ENCODE peak calls at places on chromosome 11, in four cellular contexts. S is activated CD8-positive, alpha-beta T cell treated with anti-CD3 and anti-CD28 coated beads for 36 hours; L is GM20000; U is osteocyte. K is an unnamed sample.

GRCh38 chr11:1119282-1120146 is 38.2 kb upstream of the MUC5AC start:
- DNase-seq in S (no peak), L (no peak), U (peak; percentile 81), K (no peak)

GRCh38 chr11:15625691-15626090 is 511.0 kb downstream of the INSC start:
- DNase-seq in U (no peak), S (no peak), L (no peak), K (no peak)

GRCh38 chr11:119509277-119509841 is 86.4 kb upstream of the THY1 start:
- DNase-seq in U (no peak), L (no peak), S (peak; percentile 10), K (no peak)

GRCh38 chr11:72378704-72379383 is 55.5 kb downstream of the CLPB start:
- DNase-seq in S (no peak), U (no peak), L (no peak), K (no peak)

GRCh38 chr11:134581966-134582787 is 170.1 kb upstream of the B3GAT1 start:
- DNase-seq in U (no peak), L (no peak), S (no peak), K (no peak)

GRCh38 chr11:76077575-76078150 is 128.6 kb downstream of the WNT11 start:
- DNase-seq in S (no peak), L (no peak), U (no peak), K (no peak)

GRCh38 chr11:65246506-65246905 is 15.3 kb upstream of the POLA2 start:
- DNase-seq in U (no peak), L (no peak), S (no peak), K (no peak)

GRCh38 chr11:46350695-46351094 is 3.4 kb downstream of the DGKZ start:
- DNase-seq in L (no peak), S (no peak), U (no peak), K (no peak)

GRCh38 chr11:11427185-11427944 is 74.3 kb upstream of the CSNK2A3 start:
- DNase-seq in S (no peak), L (no peak), U (no peak), K (no peak)

GRCh38 chr11:60221706-60222105 is 21.2 kb downstream of the MS4A4E start:
- DNase-seq in S (no peak), L (no peak), U (no peak), K (no peak)

GRCh38 chr11:74418509-74418895 is 20.3 kb upstream of the PGM2L1 start:
- DNase-seq in S (no peak), U (no peak), L (no peak), K (no peak)

GRCh38 chr11:36131719-36132349 is 157.4 kb downstream of the COMMD9 start:
- DNase-seq in U (no peak), S (peak; percentile 34), L (peak; percentile 52), K (peak; percentile 45)

GRCh38 chr11:72745511-72745910 is 6.7 kb downstream of the ARAP1 start:
- DNase-seq in S (no peak), U (no peak), L (no peak), K (no peak)

GRCh38 chr11:46489668-46490560 is 98.3 kb upstream of the CHRM4 start:
- DNase-seq in L (peak; percentile 53), U (no peak), S (peak; percentile 54), K (peak; percentile 55)

GRCh38 chr11:90646266-90646665 is 423.4 kb upstream of the CHORDC1 start:
- DNase-seq in L (no peak), U (no peak), S (no peak), K (no peak)

GRCh38 chr11:33930317-33931021 is 38.6 kb upstream of the LMO2 start:
- DNase-seq in S (no peak), L (no peak), U (no peak), K (no peak)

GRCh38 chr11:64268687-64269379 is 15.6 kb downstream of the BAD start:
- DNase-seq in U (no peak), S (peak; percentile 76), L (no peak), K (peak; percentile 52)

GRCh38 chr11:67197606-67198005 is 68.7 kb upstream of the GRK2 start:
- DNase-seq in S (no peak), U (no peak), L (no peak), K (no peak)

GRCh38 chr11:32259641-32260081 is 168.8 kb downstream of the RCN1 start:
- DNase-seq in S (peak; percentile 18), L (peak; percentile 32), U (no peak), K (peak; percentile 36)

GRCh38 chr11:102794382-102794781 is 3.6 kb downstream of the MMP1 start:
- DNase-seq in S (peak; percentile 60), U (no peak), L (peak; percentile 52), K (peak; percentile 33)

GRCh38 chr11:27370374-27370773 is 7.4 kb upstream of the CCDC34 start:
- DNase-seq in U (no peak), S (no peak), L (no peak), K (no peak)

GRCh38 chr11:2810401-2811205 is 75.0 kb downstream of the CDKN1C start:
- DNase-seq in U (no peak), L (no peak), S (no peak), K (no peak)

GRCh38 chr11:32438883-32439487 is 3.6 kb upstream of the WT1 start:
- DNase-seq in S (no peak), U (peak; percentile 74), L (peak; percentile 18), K (no peak)

GRCh38 chr11:88626216-88626615 is 288.7 kb upstream of the CTSC start:
- DNase-seq in S (no peak), L (no peak), U (no peak), K (no peak)

GRCh38 chr11:86749376-86749775 is 51.0 kb upstream of the PRSS23 start:
- DNase-seq in L (no peak), S (no peak), U (no peak), K (no peak)

GRCh38 chr11:62413060-62413696 is 5.7 kb upstream of the SCGB1A1 start:
- DNase-seq in S (no peak), U (no peak), L (no peak), K (no peak)

GRCh38 chr11:124835918-124836317 is 29.3 kb upstream of the ROBO3 start:
- DNase-seq in U (no peak), L (no peak), S (no peak), K (no peak)

GRCh38 chr11:124839051-124839971 is 25.9 kb upstream of the ROBO3 start:
- DNase-seq in U (peak; percentile 77), L (no peak), S (peak; percentile 29), K (peak; percentile 18)

GRCh38 chr11:124834526-124835190 is 30.6 kb upstream of the ROBO3 start:
- DNase-seq in S (no peak), L (no peak), U (no peak), K (no peak)

GRCh38 chr11:124839972-124840621 is 25.1 kb upstream of the ROBO3 start:
- DNase-seq in L (no peak), S (no peak), U (no peak), K (no peak)

GRCh38 chr11:124837491-124837856 is 27.8 kb upstream of the ROBO3 start:
- DNase-seq in U (peak; percentile 53), S (peak; percentile 19), L (peak; percentile 69), K (peak; percentile 44)
- TF ChIP-seq CTCF in U (peak; percentile 27), S (peak; percentile 32), L (peak; percentile 41), K (peak; percentile 69)

DNA sequence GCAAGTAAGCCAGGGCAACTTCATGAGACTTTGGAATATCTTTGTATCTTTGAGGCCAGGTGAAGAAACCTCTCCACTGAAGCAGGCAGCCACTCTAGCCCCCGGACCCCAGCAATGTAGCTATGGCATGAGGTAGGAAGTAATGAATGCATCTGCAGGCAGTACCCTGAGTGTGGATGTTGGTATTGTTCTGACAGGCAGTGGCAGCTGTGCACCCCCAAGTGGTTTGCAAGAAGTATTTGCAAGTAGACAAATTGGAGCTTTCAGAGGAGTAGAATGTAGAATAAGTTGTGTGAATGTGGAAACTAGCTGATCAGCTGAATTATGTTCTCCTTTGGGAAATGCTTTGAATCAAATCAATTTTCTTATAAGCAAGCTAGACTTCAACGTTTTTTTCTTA is 194.4 kb upstream of the PGR start:
- DNase-seq in U (no peak), S (no peak), L (no peak), K (no peak)
- TF ChIP-seq CTCF in U (no peak), S (no peak), L (no peak), K (no peak)

GRCh38 chr11:131042041-131042390 is 125.7 kb upstream of the SNX19 start:
- DNase-seq in L (no peak), U (no peak), S (no peak), K (no peak)

GRCh38 chr11:131037873-131038272 is 121.6 kb upstream of the SNX19 start:
- DNase-seq in U (no peak), S (no peak), L (no peak), K (no peak)

GRCh38 chr11:131036544-131036943 is 120.3 kb upstream of the SNX19 start:
- DNase-seq in S (no peak), L (no peak), U (no peak), K (no peak)

GRCh38 chr11:131041331-131042040 is 125.2 kb upstream of the SNX19 start:
- DNase-seq in S (no peak), L (no peak), U (no peak), K (no peak)

GRCh38 chr11:131038597-131038996 is 122.3 kb upstream of the SNX19 start:
- DNase-seq in U (no peak), L (peak; percentile 20), S (no peak), K (peak; percentile 23)
- TF ChIP-seq CTCF in U (peak; percentile 30), L (peak; percentile 31), S (no peak), K (no peak)

GRCh38 chr11:112296044-112296443 is 35.4 kb upstream of the PLET1 start:
- DNase-seq in S (no peak), L (no peak), U (no peak), K (no peak)
- TF ChIP-seq CTCF in S (no peak), L (no peak), U (no peak), K (no peak)

GRCh38 chr11:57546869-57547518 is 9.6 kb downstream of the SMTNL1 start:
- DNase-seq in L (peak; percentile 70), U (no peak), S (no peak), K (peak; percentile 73)
- TF ChIP-seq CTCF in L (no peak), U (no peak), S (no peak), K (no peak)